ENCODE peak calls at places on chromosome 3, in seven cellular contexts. U is body of pancreas, I is cardiac muscle cell, K is aorta, S is psoas muscle, V is sigmoid colon, G is PC-3. T is an unnamed sample.

GRCh38 chr3:25433868-25434267 is 5.8 kb downstream of the RARB start:
- DNase-seq in K (no peak), V (no peak), I (no peak), G (no peak), S (no peak), U (no peak), T (no peak)

GRCh38 chr3:16124636-16125035 is 49.8 kb upstream of the GALNT15 start:
- DNase-seq in G (peak), V (no peak), S (no peak), I (no peak), K (no peak), U (no peak), T (no peak)

GRCh38 chr3:78823859-78824258 is 943.9 kb downstream of the ROBO1 start:
- DNase-seq in S (no peak), U (no peak), G (peak), I (no peak), V (no peak), K (no peak), T (no peak)

GRCh38 chr3:82815417-82816058 is 1054.1 kb upstream of the GBE1 start:
- DNase-seq in K (no peak), V (no peak), U (no peak), G (no peak), S (no peak), I (no peak), T (no peak)

GRCh38 chr3:196666001-196666867 is 26.7 kb downstream of the NRROS start:
- DNase-seq in S (no peak), V (no peak), U (no peak), K (no peak), I (peak), G (peak), T (no peak)

GRCh38 chr3:133831966-133832801 is 26.6 kb downstream of the SRPRB start:
- DNase-seq in U (no peak), V (no peak), S (no peak), I (no peak), G (no peak), K (no peak), T (no peak)

GRCh38 chr3:5560199-5560598 is 372.7 kb downstream of the EDEM1 start:
- DNase-seq in G (no peak), S (no peak), U (no peak), I (no peak), K (no peak), V (no peak), T (no peak)

GRCh38 chr3:159765860-159766294 is 222.8 kb upstream of the IL12A start:
- DNase-seq in K (no peak), I (peak), G (no peak), S (no peak), U (no peak), V (peak), T (no peak)

GRCh38 chr3:93981649-93982048 is 1.7 kb downstream of the ARL13B start:
- DNase-seq in G (no peak), V (no peak), U (no peak), I (no peak), S (no peak), K (no peak), T (no peak)

GRCh38 chr3:174937488-174937887 is 78.4 kb downstream of the NAALADL2 start:
- DNase-seq in K (no peak), I (no peak), S (no peak), U (no peak), V (no peak), G (peak), T (no peak)

GRCh38 chr3:187403768-187404270 is 35.6 kb downstream of the RTP4 start:
- DNase-seq in S (no peak), I (no peak), U (no peak), G (peak), K (no peak), V (no peak), T (no peak)

GRCh38 chr3:17420668-17421067 is 321.8 kb downstream of the TBC1D5 start:
- DNase-seq in V (no peak), K (no peak), U (no peak), S (no peak), I (no peak), G (peak), T (no peak)

GRCh38 chr3:40800343-40800742 is 275.6 kb downstream of the ZNF621 start:
- DNase-seq in V (peak), I (no peak), K (no peak), G (peak), U (peak), S (peak), T (no peak)

GRCh38 chr3:170565495-170565894 is 20.4 kb downstream of the SLC7A14 start:
- DNase-seq in U (no peak), I (no peak), V (no peak), S (no peak), G (no peak), K (no peak), T (no peak)

GRCh38 chr3:175493296-175493695 is 634.2 kb downstream of the NAALADL2 start:
- DNase-seq in G (no peak), S (no peak), V (no peak), I (no peak), U (no peak), K (no peak), T (no peak)

GRCh38 chr3:53238051-53238850 is 17.6 kb downstream of the TKT start:
- DNase-seq in S (no peak), G (peak), K (no peak), U (peak), V (no peak), I (no peak), T (no peak)

GRCh38 chr3:153673853-153674252 is 447.3 kb upstream of the ARHGEF26 start:
- DNase-seq in I (no peak), V (no peak), S (no peak), G (peak), U (no peak), K (no peak), T (no peak)

GRCh38 chr3:185992801-185993467 is 55.1 kb upstream of the TRA2B start:
- DNase-seq in U (peak), V (no peak), K (no peak), G (no peak), I (no peak), S (no peak), T (no peak)
- H3K27ac ChIP-seq in U (no peak), V (no peak), K (no peak), G (no peak), I (no peak), S (no peak), T (no peak)

GRCh38 chr3:178405456-178405970 is 130.7 kb upstream of the KCNMB2 start:
- DNase-seq in G (no peak), S (no peak), U (no peak), I (no peak), K (no peak), V (no peak), T (no peak)
- H3K27ac ChIP-seq in G (no peak), S (no peak), U (no peak), I (no peak), K (no peak), V (peak), T (no peak)

GRCh38 chr3:44265815-44266214 is 24.1 kb downstream of the TOPAZ1 start:
- DNase-seq in U (no peak), I (no peak), G (no peak), S (no peak), V (no peak), K (no peak), T (no peak)
- H3K27ac ChIP-seq in U (no peak), I (no peak), G (no peak), S (no peak), V (no peak), K (no peak), T (no peak)

GRCh38 chr3:192652731-192653130 is 74.6 kb downstream of the FGF12 start:
- DNase-seq in V (no peak), S (no peak), G (no peak), I (no peak), K (no peak), U (no peak), T (no peak)

GRCh38 chr3:192653862-192654261 is 73.5 kb downstream of the FGF12 start:
- DNase-seq in I (no peak), V (no peak), K (no peak), U (no peak), G (no peak), S (no peak), T (no peak)

GRCh38 chr3:192655040-192655439 is 72.3 kb downstream of the FGF12 start:
- DNase-seq in I (peak), K (no peak), S (no peak), U (no peak), G (no peak), V (no peak), T (no peak)

GRCh38 chr3:192651854-192652510 is 75.4 kb downstream of the FGF12 start:
- DNase-seq in I (no peak), V (no peak), U (no peak), G (no peak), S (no peak), K (no peak), T (no peak)

DNA sequence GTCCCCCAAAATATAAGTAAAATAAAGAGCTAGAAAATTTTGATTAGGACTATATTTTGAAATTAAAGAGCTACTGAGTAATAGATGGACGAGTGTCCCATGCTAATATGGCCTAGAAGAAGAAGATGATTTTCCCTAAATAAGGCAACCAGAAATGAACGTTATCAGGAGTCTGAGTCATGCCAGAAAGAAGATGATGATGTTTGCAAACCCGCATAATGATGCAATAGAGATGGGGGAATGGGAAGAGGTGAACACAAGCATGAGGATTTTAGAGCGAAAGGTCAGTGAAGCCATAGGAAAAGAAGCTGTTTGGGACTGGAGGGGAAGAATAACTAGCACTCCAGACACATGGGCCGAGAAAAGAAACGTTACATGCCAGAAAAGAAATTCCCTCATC is 71.7 kb downstream of the FGF12 start:
- DNase-seq in V (no peak), I (no peak), U (no peak), K (no peak), S (no peak), G (no peak), T (no peak)
- H3K27ac ChIP-seq in V (no peak), I (no peak), U (no peak), K (no peak), S (no peak), G (no peak), T (no peak)

GRCh38 chr3:52123106-52123708 is 31.0 kb downstream of the POC1A start:
- DNase-seq in U (peak), V (peak), S (peak), I (peak), G (peak), K (peak), T (peak)

GRCh38 chr3:52126036-52126435 is 28.2 kb downstream of the POC1A start:
- DNase-seq in S (peak), G (no peak), U (no peak), V (peak), I (no peak), K (peak), T (no peak)

GRCh38 chr3:52124766-52125165 is 29.5 kb downstream of the POC1A start:
- DNase-seq in V (peak), I (no peak), G (no peak), U (no peak), S (no peak), K (peak), T (peak)

GRCh38 chr3:52122491-52122890 is 31.7 kb downstream of the POC1A start:
- DNase-seq in V (peak), U (no peak), I (no peak), S (no peak), K (peak), G (no peak), T (peak)

DNA sequence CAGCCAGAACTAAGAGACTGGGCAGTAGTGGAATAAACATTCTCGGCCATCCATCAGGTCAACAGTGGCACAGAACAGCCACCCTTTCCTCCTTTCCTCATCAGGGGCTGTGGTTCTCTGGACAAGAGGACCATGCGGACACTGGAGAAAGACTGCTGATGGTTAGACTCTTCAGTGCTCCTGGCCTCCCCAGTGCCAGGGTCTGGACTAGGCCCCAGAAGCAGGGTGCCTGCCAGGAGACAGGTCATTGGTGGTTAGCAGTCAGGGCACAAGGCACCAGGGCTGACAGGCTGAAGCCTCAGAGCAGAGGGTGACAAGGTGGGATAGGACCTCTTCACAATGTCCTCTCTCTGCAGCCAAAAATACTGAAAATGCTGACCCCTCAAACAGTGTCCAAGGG is 30.1 kb downstream of the POC1A start:
- DNase-seq in I (no peak), U (no peak), V (peak), K (peak), S (no peak), G (no peak), T (peak)
- H3K27ac ChIP-seq in I (no peak), U (no peak), V (no peak), K (no peak), S (no peak), G (no peak), T (no peak)

T was measured in lower lobe of right lung.